ENCODE peak calls at places on chromosome 9, in five cellular contexts. S is HepG2, W is K562, G is H1, E is GM12878. C is an unnamed sample.

GRCh38 chr9:82597225-82598158 is 465.4 kb downstream of the RASEF start:
- DNase-seq in E (no peak), G (no peak), S (peak), W (no peak), C (no peak)

GRCh38 chr9:92963831-92964606 is 16.7 kb downstream of the FGD3 start:
- DNase-seq in W (no peak), S (peak), E (peak), G (no peak), C (no peak)

GRCh38 chr9:76603448-76603895 is 144.5 kb downstream of the GCNT1 start:
- DNase-seq in G (no peak), S (no peak), W (no peak), E (no peak), C (no peak)

GRCh38 chr9:124621371-124622328 is 114.5 kb upstream of the NR5A1 start:
- DNase-seq in W (no peak), G (no peak), E (peak), S (no peak), C (no peak)

GRCh38 chr9:88642333-88642732 is 107.4 kb downstream of the NXNL2 start:
- DNase-seq in W (no peak), E (no peak), S (no peak), G (no peak), C (no peak)

GRCh38 chr9:35954942-35955546 is 2.9 kb downstream of the OR2S2 start:
- DNase-seq in W (peak), S (peak), E (no peak), G (no peak), C (peak)

GRCh38 chr9:83570359-83570758 is 32.2 kb upstream of the FRMD3 start:
- DNase-seq in S (no peak), G (no peak), E (no peak), W (no peak), C (no peak)

GRCh38 chr9:4604678-4605095 is 57.4 kb upstream of the PLPP6 start:
- DNase-seq in S (peak), W (peak), G (peak), E (peak), C (peak)

GRCh38 chr9:36787709-36788108 is 215.0 kb downstream of the MELK start:
- DNase-seq in W (no peak), E (no peak), S (no peak), G (no peak), C (no peak)

GRCh38 chr9:1709347-1709746 is 305.8 kb upstream of the SMARCA2 start:
- DNase-seq in W (peak), S (peak), G (no peak), E (no peak), C (peak)

GRCh38 chr9:76717611-76718010 is 46.6 kb upstream of the PCA3 start:
- DNase-seq in S (no peak), W (no peak), G (no peak), E (no peak), C (no peak)

GRCh38 chr9:132350861-132351315 is 3.9 kb downstream of the SETX start:
- DNase-seq in G (no peak), W (no peak), S (no peak), E (no peak), C (no peak)

GRCh38 chr9:73741316-73741715 is 589.7 kb downstream of the ANXA1 start:
- DNase-seq in G (no peak), S (no peak), W (no peak), E (no peak), C (no peak)

GRCh38 chr9:655875-656274 is 185.6 kb upstream of the DMRT1 start:
- DNase-seq in G (no peak), E (no peak), W (no peak), S (no peak), C (no peak)

GRCh38 chr9:77291714-77292113 is 114.4 kb downstream of the VPS13A start:
- DNase-seq in E (no peak), W (peak), G (no peak), S (peak), C (peak)

GRCh38 chr9:133130721-133131244 is 9.7 kb upstream of the RALGDS start:
- DNase-seq in E (no peak), W (no peak), S (no peak), G (no peak), C (no peak)

GRCh38 chr9:86098793-86099694 is at the start of gene GOLM1:
- DNase-seq in E (no peak), G (no peak), S (no peak), W (peak), C (peak)

GRCh38 chr9:128809831-128810230 is 8.5 kb upstream of the ENDOG start:
- DNase-seq in G (no peak), S (no peak), E (no peak), W (no peak), C (no peak)

GRCh38 chr9:137294684-137295312 is 7.3 kb downstream of the NRARP start:
- DNase-seq in E (no peak), G (no peak), S (no peak), W (no peak), C (no peak)

GRCh38 chr9:135400496-135400895 is 79.1 kb upstream of the PPP1R26 start:
- DNase-seq in S (no peak), G (no peak), W (no peak), E (no peak), C (no peak)

GRCh38 chr9:12604154-12604825 is 88.9 kb upstream of the TYRP1 start:
- DNase-seq in W (no peak), G (no peak), E (no peak), S (no peak), C (peak)

GRCh38 chr9:136512651-136513066 is 29.8 kb upstream of the SEC16A start:
- DNase-seq in W (peak), S (no peak), G (no peak), E (no peak), C (no peak)

GRCh38 chr9:82865524-82865923 is 197.4 kb downstream of the RASEF start:
- DNase-seq in W (no peak), E (no peak), G (no peak), S (no peak), C (no peak)

GRCh38 chr9:112355305-112355953 is 22.0 kb upstream of the PTBP3 start:
- DNase-seq in S (no peak), W (no peak), E (no peak), G (no peak), C (no peak)

GRCh38 chr9:129401623-129402340 is 219.1 kb downstream of the C9orf50 start:
- DNase-seq in G (no peak), S (no peak), E (no peak), W (peak), C (no peak)

GRCh38 chr9:21153688-21154608 is 12.3 kb upstream of the IFNW1 start:
- DNase-seq in E (no peak), W (no peak), S (no peak), G (no peak), C (peak)

GRCh38 chr9:128635266-128636023 is 21.2 kb downstream of the DYNC2I2 start:
- DNase-seq in W (peak), S (peak), G (peak), E (no peak), C (peak)

GRCh38 chr9:126148523-126148870 is 178.1 kb upstream of the MVB12B start:
- DNase-seq in W (no peak), E (no peak), S (no peak), G (no peak), C (no peak)
- TF ChIP-seq KDM1A in W (no peak), E (no peak), S (no peak), G (no peak), C (no peak)

GRCh38 chr9:98253563-98253962 is 1.9 kb downstream of the TBC1D2 start:
- DNase-seq in W (no peak), G (no peak), E (no peak), S (no peak), C (no peak)
- TF ChIP-seq KDM1A in W (no peak), G (no peak), E (no peak), S (no peak), C (no peak)

GRCh38 chr9:114179516-114179915 is 24.2 kb downstream of the COL27A1 start:
- DNase-seq in E (no peak), G (no peak), W (no peak), S (no peak), C (no peak)

GRCh38 chr9:114181583-114182409 is 26.5 kb downstream of the COL27A1 start:
- DNase-seq in W (no peak), G (no peak), E (no peak), S (no peak), C (no peak)

GRCh38 chr9:114178756-114179450 is 23.6 kb downstream of the COL27A1 start:
- DNase-seq in W (no peak), S (no peak), G (no peak), E (no peak), C (no peak)

GRCh38 chr9:114183006-114183405 is 27.7 kb downstream of the COL27A1 start:
- DNase-seq in E (no peak), W (no peak), S (no peak), G (no peak), C (no peak)

GRCh38 chr9:114180701-114181582 is 25.6 kb downstream of the COL27A1 start:
- DNase-seq in G (no peak), S (no peak), E (no peak), W (no peak), C (no peak)
- TF ChIP-seq KDM1A in G (no peak), S (no peak), E (no peak), W (no peak), C (no peak)

GRCh38 chr9:116843863-116844620 is 156.9 kb downstream of the TRIM32 start:
- DNase-seq in G (no peak), S (no peak), E (no peak), W (no peak), C (no peak)

GRCh38 chr9:116844621-116845020 is 157.5 kb downstream of the TRIM32 start:
- DNase-seq in E (no peak), S (no peak), G (no peak), W (no peak), C (no peak)

GRCh38 chr9:116837038-116837998 is 150.2 kb downstream of the TRIM32 start:
- DNase-seq in W (no peak), S (no peak), G (no peak), E (no peak), C (no peak)

GRCh38 chr9:116842658-116843057 is 155.6 kb downstream of the TRIM32 start:
- DNase-seq in G (peak), W (peak), E (no peak), S (peak), C (no peak)
- TF ChIP-seq KDM1A in G (no peak), W (no peak), E (no peak), S (no peak), C (no peak)

GRCh38 chr9:71048271-71048670 is 73.2 kb downstream of the TRPM3 start:
- DNase-seq in E (no peak), W (no peak), S (no peak), G (no peak), C (no peak)
- TF ChIP-seq KDM1A in E (no peak), W (no peak), S (no peak), G (no peak), C (no peak)

GRCh38 chr9:121395558-121395957 is 25.5 kb upstream of the STOM start:
- DNase-seq in W (no peak), S (no peak), G (no peak), E (no peak), C (no peak)
- TF ChIP-seq KDM1A in W (no peak), S (no peak), G (no peak), E (no peak), C (no peak)

DNA sequence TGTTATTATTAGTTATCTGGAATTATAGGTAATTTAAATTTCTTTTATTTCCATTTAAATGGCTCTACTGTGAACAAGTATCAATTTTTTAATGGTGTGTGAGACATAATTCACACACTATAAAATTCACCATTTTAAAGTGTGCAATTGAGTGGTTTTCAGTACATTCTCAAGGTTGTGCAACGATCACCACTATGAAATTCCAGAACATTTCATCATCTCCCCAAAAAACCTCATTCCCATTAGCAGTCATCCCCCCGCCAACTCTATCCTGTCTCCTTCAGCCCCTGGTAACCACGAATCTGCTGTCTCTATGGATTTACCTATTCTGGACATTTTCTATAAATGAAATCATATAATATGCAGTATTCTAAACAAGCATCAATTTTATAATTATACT is 172.6 kb downstream of the ROR2 start:
- DNase-seq in W (no peak), G (no peak), S (no peak), E (no peak), C (no peak)
- TF ChIP-seq KDM1A in W (no peak), G (no peak), S (no peak), E (no peak), C (no peak)

GRCh38 chr9:98518556-98518955 is 190.2 kb downstream of the GABBR2 start:
- DNase-seq in E (no peak), W (no peak), G (no peak), S (no peak), C (no peak)
- TF ChIP-seq KDM1A in E (no peak), W (no peak), G (no peak), S (no peak), C (no peak)